ENCODE peak calls at places on chromosomes 4 and X, in five cellular contexts. One of them, this sample, is unnamed.

GRCh38 chr4:173177232-173177631 is 8.6 kb downstream of the GALNT7 start:
- DNase-seq in astrocyte: no peak
- DNase-seq in left ventricle myocardium inferior: no peak
- DNase-seq in adrenal gland: no peak
- DNase-seq in GM23338: no peak
- DNase-seq in this sample: no peak

GRCh38 chrX:111180750-111181240 is 84.8 kb downstream of the PAK3 start:
- DNase-seq in GM23338: no peak
- DNase-seq in adrenal gland: no peak
- DNase-seq in astrocyte: no peak
- DNase-seq in left ventricle myocardium inferior: no peak
- DNase-seq in this sample: no peak

GRCh38 chr4:1628892-1629703 is 55.0 kb downstream of the FAM53A start:
- DNase-seq in astrocyte: no peak
- DNase-seq in GM23338: peak; percentile 79
- DNase-seq in left ventricle myocardium inferior: peak; percentile 56
- DNase-seq in adrenal gland: peak; percentile 72
- DNase-seq in this sample: peak; percentile 58

GRCh38 chrX:928606-929005 is 283.8 kb downstream of the CRLF2 start:
- DNase-seq in left ventricle myocardium inferior: no peak
- DNase-seq in astrocyte: no peak
- DNase-seq in adrenal gland: no peak
- DNase-seq in GM23338: no peak
- DNase-seq in this sample: no peak

GRCh38 chr4:40316333-40316781 is 18.8 kb upstream of the CHRNA9 start:
- DNase-seq in left ventricle myocardium inferior: no peak
- DNase-seq in GM23338: no peak
- DNase-seq in adrenal gland: peak; percentile 57
- DNase-seq in astrocyte: peak; percentile 91
- DNase-seq in this sample: peak; percentile 59

GRCh38 chr4:84952004-84952403 is 14.5 kb downstream of the WDFY3 start:
- DNase-seq in adrenal gland: peak; percentile 32
- DNase-seq in left ventricle myocardium inferior: no peak
- DNase-seq in GM23338: no peak
- DNase-seq in astrocyte: peak; percentile 91
- DNase-seq in this sample: peak; percentile 85

GRCh38 chr4:1021386-1022050 is 10.1 kb downstream of the FGFRL1 start:
- DNase-seq in left ventricle myocardium inferior: no peak
- DNase-seq in astrocyte: no peak
- DNase-seq in adrenal gland: no peak
- DNase-seq in GM23338: no peak
- DNase-seq in this sample: no peak

GRCh38 chr4:150699599-150699998 is 117.6 kb downstream of the MAB21L2 start:
- DNase-seq in left ventricle myocardium inferior: no peak
- DNase-seq in GM23338: no peak
- DNase-seq in adrenal gland: no peak
- DNase-seq in astrocyte: no peak
- DNase-seq in this sample: no peak

GRCh38 chr4:76637704-76638361 is 202.8 kb downstream of the SHROOM3 start:
- DNase-seq in astrocyte: no peak
- DNase-seq in left ventricle myocardium inferior: no peak
- DNase-seq in adrenal gland: peak; percentile 45
- DNase-seq in GM23338: no peak
- DNase-seq in this sample: peak; percentile 62

GRCh38 chr4:67909910-67910905 is 26.4 kb upstream of the TMPRSS11D start:
- DNase-seq in astrocyte: no peak
- DNase-seq in GM23338: peak; percentile 28
- DNase-seq in left ventricle myocardium inferior: no peak
- DNase-seq in adrenal gland: no peak
- DNase-seq in this sample: no peak

GRCh38 chrX:47815901-47816845 is 20.5 kb upstream of the ZNF81 start:
- DNase-seq in GM23338: peak; percentile 62
- DNase-seq in adrenal gland: no peak
- DNase-seq in astrocyte: no peak
- DNase-seq in left ventricle myocardium inferior: no peak
- DNase-seq in this sample: no peak

GRCh38 chrX:134236690-134237362 is at the start of gene CCDC160:
- DNase-seq in GM23338: peak; percentile 79
- DNase-seq in adrenal gland: peak; percentile 64
- DNase-seq in left ventricle myocardium inferior: peak; percentile 47
- DNase-seq in astrocyte: peak; percentile 9
- DNase-seq in this sample: peak; percentile 4

GRCh38 chr4:1031956-1032795 is 20.8 kb downstream of the FGFRL1 start:
- DNase-seq in GM23338: no peak
- DNase-seq in adrenal gland: no peak
- DNase-seq in astrocyte: no peak
- DNase-seq in left ventricle myocardium inferior: no peak
- DNase-seq in this sample: no peak

GRCh38 chr4:6909970-6910339 is 329 bp downstream of the TBC1D14 start:
- DNase-seq in left ventricle myocardium inferior: peak; percentile 56
- DNase-seq in GM23338: peak; percentile 47
- DNase-seq in adrenal gland: peak; percentile 54
- DNase-seq in astrocyte: no peak
- DNase-seq in this sample: no peak

GRCh38 chr4:66489783-66490452 is 819.6 kb upstream of the EPHA5 start:
- DNase-seq in adrenal gland: no peak
- DNase-seq in astrocyte: peak; percentile 92
- DNase-seq in GM23338: peak; percentile 17
- DNase-seq in left ventricle myocardium inferior: no peak
- DNase-seq in this sample: peak; percentile 40

GRCh38 chrX:130330146-130330545 is 9.6 kb upstream of the SLC25A14 start:
- DNase-seq in astrocyte: no peak
- DNase-seq in adrenal gland: no peak
- DNase-seq in GM23338: no peak
- DNase-seq in left ventricle myocardium inferior: no peak
- DNase-seq in this sample: peak; percentile 55

GRCh38 chr4:92304636-92305035 is 870 bp downstream of the GRID2 start:
- DNase-seq in GM23338: peak; percentile 60
- DNase-seq in adrenal gland: no peak
- DNase-seq in astrocyte: no peak
- DNase-seq in left ventricle myocardium inferior: no peak
- DNase-seq in this sample: no peak

GRCh38 chr4:105765690-105766407 is 57.3 kb downstream of the GSTCD start:
- DNase-seq in adrenal gland: peak; percentile 22
- DNase-seq in GM23338: peak; percentile 24
- DNase-seq in astrocyte: peak; percentile 93
- DNase-seq in left ventricle myocardium inferior: no peak
- DNase-seq in this sample: peak; percentile 60

GRCh38 chr4:91485415-91485814 is 818.4 kb upstream of the GRID2 start:
- DNase-seq in astrocyte: no peak
- DNase-seq in left ventricle myocardium inferior: no peak
- DNase-seq in GM23338: no peak
- DNase-seq in adrenal gland: no peak
- DNase-seq in this sample: no peak

GRCh38 chr4:8350326-8350725 is 80.8 kb downstream of the HTRA3 start:
- DNase-seq in adrenal gland: no peak
- DNase-seq in GM23338: no peak
- DNase-seq in astrocyte: no peak
- DNase-seq in left ventricle myocardium inferior: no peak
- DNase-seq in this sample: no peak

GRCh38 chr4:142595222-142595871 is 250.8 kb downstream of the INPP4B start:
- DNase-seq in GM23338: no peak
- DNase-seq in adrenal gland: no peak
- DNase-seq in left ventricle myocardium inferior: no peak
- DNase-seq in astrocyte: no peak
- DNase-seq in this sample: no peak

GRCh38 chr4:120198411-120198810 is 131.8 kb upstream of the MAD2L1 start:
- DNase-seq in adrenal gland: no peak
- DNase-seq in astrocyte: peak; percentile 60
- DNase-seq in left ventricle myocardium inferior: no peak
- DNase-seq in GM23338: no peak
- DNase-seq in this sample: no peak

GRCh38 chr4:88378691-88379559 is at the start of gene HERC6:
- DNase-seq in astrocyte: peak; percentile 73
- DNase-seq in GM23338: peak; percentile 93
- DNase-seq in adrenal gland: peak; percentile 87
- DNase-seq in left ventricle myocardium inferior: peak; percentile 71
- DNase-seq in this sample: peak; percentile 82

GRCh38 chr4:186554485-186554884 is 882 bp downstream of the MTNR1A start:
- DNase-seq in left ventricle myocardium inferior: no peak
- DNase-seq in astrocyte: peak; percentile 16
- DNase-seq in adrenal gland: no peak
- DNase-seq in GM23338: peak; percentile 76
- DNase-seq in this sample: peak; percentile 30

GRCh38 chr4:77745792-77746191 is 73.4 kb downstream of the CNOT6L start:
- DNase-seq in GM23338: no peak
- DNase-seq in adrenal gland: no peak
- DNase-seq in left ventricle myocardium inferior: no peak
- DNase-seq in astrocyte: no peak
- DNase-seq in this sample: no peak

GRCh38 chr4:52665592-52665991 is 6.5 kb upstream of the USP46 start:
- DNase-seq in adrenal gland: no peak
- DNase-seq in left ventricle myocardium inferior: no peak
- DNase-seq in GM23338: peak; percentile 36
- DNase-seq in astrocyte: no peak
- DNase-seq in this sample: no peak

GRCh38 chr4:74228691-74229640 is 71.0 kb downstream of the MTHFD2L start:
- DNase-seq in left ventricle myocardium inferior: peak; percentile 59
- DNase-seq in GM23338: peak; percentile 93
- DNase-seq in astrocyte: peak; percentile 37
- DNase-seq in adrenal gland: peak; percentile 82
- DNase-seq in this sample: peak; percentile 51

GRCh38 chr4:95129708-95130343 is 372.1 kb downstream of the BMPR1B start:
- DNase-seq in adrenal gland: peak; percentile 26
- DNase-seq in left ventricle myocardium inferior: no peak
- DNase-seq in GM23338: no peak
- DNase-seq in astrocyte: peak; percentile 99
- DNase-seq in this sample: peak; percentile 86

GRCh38 chr4:36446275-36446674 is 164.9 kb downstream of the DTHD1 start:
- DNase-seq in GM23338: no peak
- DNase-seq in astrocyte: no peak
- DNase-seq in adrenal gland: no peak
- DNase-seq in left ventricle myocardium inferior: no peak
- DNase-seq in this sample: no peak

GRCh38 chr4:67575232-67575888 is 16.8 kb downstream of the STAP1 start:
- DNase-seq in astrocyte: no peak
- DNase-seq in adrenal gland: no peak
- DNase-seq in left ventricle myocardium inferior: no peak
- DNase-seq in GM23338: peak; percentile 55
- DNase-seq in this sample: no peak

GRCh38 chr4:142815834-142816233 is 30.3 kb downstream of the INPP4B start:
- DNase-seq in left ventricle myocardium inferior: no peak
- DNase-seq in adrenal gland: no peak
- DNase-seq in GM23338: no peak
- DNase-seq in astrocyte: peak; percentile 81
- DNase-seq in this sample: no peak

GRCh38 chr4:184450045-184450444 is 24.3 kb downstream of the IRF2 start:
- DNase-seq in GM23338: no peak
- DNase-seq in adrenal gland: no peak
- DNase-seq in astrocyte: peak; percentile 71
- DNase-seq in left ventricle myocardium inferior: no peak
- DNase-seq in this sample: peak; percentile 59

DNA sequence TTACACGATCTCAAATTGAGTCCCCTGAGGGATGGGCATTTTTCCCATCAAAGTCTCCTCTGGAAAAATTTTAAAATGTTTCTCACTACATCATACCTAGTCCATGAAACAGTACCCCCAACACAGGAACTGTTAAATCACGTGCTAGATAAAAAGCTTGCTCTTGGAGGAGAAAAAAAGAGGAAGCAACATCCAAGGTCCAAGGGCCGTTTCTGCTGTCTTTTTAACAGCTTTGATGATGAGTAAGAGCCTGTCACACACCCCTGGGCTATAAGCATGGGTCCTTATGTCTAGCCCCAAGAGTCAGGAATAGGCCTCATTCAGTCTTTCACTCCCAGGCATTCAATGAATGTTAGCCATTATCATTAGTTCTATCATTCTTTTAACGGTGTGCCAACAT is 128.9 kb downstream of the SH3KBP1 start:
- DNase-seq in GM23338: no peak
- DNase-seq in adrenal gland: no peak
- DNase-seq in left ventricle myocardium inferior: no peak
- DNase-seq in astrocyte: peak; percentile 14
- DNase-seq in this sample: peak; percentile 5
- H3K27ac ChIP-seq in GM23338: no peak overlapping the region
- H3K27ac ChIP-seq in adrenal gland: no peak overlapping the region
- H3K27ac ChIP-seq in left ventricle myocardium inferior: no peak overlapping the region
- H3K27ac ChIP-seq in astrocyte: no peak overlapping the region
- H3K27ac ChIP-seq in this sample: no peak overlapping the region

GRCh38 chrX:87337267-87337666 is 180.3 kb upstream of the KLHL4 start:
- DNase-seq in astrocyte: no peak
- DNase-seq in left ventricle myocardium inferior: no peak
- DNase-seq in adrenal gland: no peak
- DNase-seq in GM23338: peak; percentile 1
- DNase-seq in this sample: no peak
- TF ChIP-seq CTCF in astrocyte: no peak
- TF ChIP-seq CTCF in left ventricle myocardium inferior: no peak
- TF ChIP-seq CTCF in adrenal gland: no peak
- TF ChIP-seq CTCF in GM23338: peak; percentile 11
- TF ChIP-seq CTCF in this sample: no peak

DNA sequence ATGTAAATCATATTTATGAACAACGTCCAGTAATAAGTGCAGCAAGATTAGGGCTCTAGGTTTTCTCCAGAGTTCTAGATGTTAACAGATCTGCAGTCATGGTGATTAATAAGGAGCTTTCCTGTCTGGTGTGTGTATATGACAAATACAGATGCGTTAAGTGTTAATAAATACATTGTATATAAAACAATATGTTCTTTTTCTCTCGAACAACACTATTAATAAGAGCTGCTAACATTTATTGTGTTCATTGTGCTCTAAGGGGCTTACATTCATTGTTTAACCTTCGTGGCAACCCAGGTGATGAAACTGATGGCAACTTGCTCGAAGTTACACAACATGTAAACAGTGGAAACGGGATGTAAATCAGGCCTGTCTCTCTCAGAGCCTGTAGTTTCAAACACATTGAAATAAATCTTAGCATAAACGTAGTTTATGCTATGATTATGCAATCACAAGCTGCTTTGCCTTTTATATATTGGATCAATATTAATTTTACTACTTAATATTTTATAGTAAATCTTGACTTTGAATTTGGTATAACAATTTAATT is 547 bp upstream of the CLGN start:
- DNase-seq in adrenal gland: no peak
- DNase-seq in left ventricle myocardium inferior: no peak
- DNase-seq in GM23338: peak; percentile 17
- DNase-seq in astrocyte: no peak
- DNase-seq in this sample: no peak
- H3K27ac ChIP-seq in adrenal gland: no peak overlapping the region
- H3K27ac ChIP-seq in left ventricle myocardium inferior: peak overlapping the region; percentile 89
- H3K27ac ChIP-seq in GM23338: no peak overlapping the region
- H3K27ac ChIP-seq in astrocyte: no peak overlapping the region
- H3K27ac ChIP-seq in this sample: peak overlapping the region; percentile 62

GRCh38 chr4:139556071-139556734 is at the start of gene SETD7:
- DNase-seq in left ventricle myocardium inferior: peak; percentile 84
- DNase-seq in astrocyte: peak; percentile 73
- DNase-seq in adrenal gland: peak; percentile 83
- DNase-seq in GM23338: peak; percentile 85
- DNase-seq in this sample: peak; percentile 80

GRCh38 chr4:139557506-139558110 is 1.6 kb upstream of the SETD7 start:
- DNase-seq in GM23338: peak; percentile 42
- DNase-seq in left ventricle myocardium inferior: no peak
- DNase-seq in adrenal gland: no peak
- DNase-seq in astrocyte: no peak
- DNase-seq in this sample: no peak

GRCh38 chr4:139555705-139556070 is 331 bp downstream of the SETD7 start:
- DNase-seq in left ventricle myocardium inferior: peak; percentile 57
- DNase-seq in astrocyte: no peak
- DNase-seq in GM23338: no peak
- DNase-seq in adrenal gland: peak; percentile 62
- DNase-seq in this sample: peak; percentile 28

GRCh38 chr4:139558235-139559094 is 2.4 kb upstream of the SETD7 start:
- DNase-seq in GM23338: no peak
- DNase-seq in adrenal gland: no peak
- DNase-seq in left ventricle myocardium inferior: no peak
- DNase-seq in astrocyte: no peak
- DNase-seq in this sample: no peak

GRCh38 chr4:139556735-139557505 is 901 bp upstream of the SETD7 start:
- DNase-seq in adrenal gland: peak; percentile 61
- DNase-seq in left ventricle myocardium inferior: peak; percentile 50
- DNase-seq in GM23338: peak; percentile 69
- DNase-seq in astrocyte: no peak
- DNase-seq in this sample: peak; percentile 37
- TF ChIP-seq CTCF in adrenal gland: no peak
- TF ChIP-seq CTCF in left ventricle myocardium inferior: no peak
- TF ChIP-seq CTCF in GM23338: no peak
- TF ChIP-seq CTCF in astrocyte: no peak
- TF ChIP-seq CTCF in this sample: no peak

This sample was measured in RWPE1.